ENCODE peak calls at places on chromosome 2, in four cellular contexts. V is HepG2, B is K562, C is GM12878. J is an unnamed sample.
A peak's percentile ranks its signal among the peaks of the same experiment; 100 is the strongest.

GRCh38 chr2:237025090-237025865 is 60.4 kb upstream of the COPS8 start:
- DNase-seq in V (peak; percentile 80), B (no peak), C (no peak), J (no peak)

GRCh38 chr2:73931531-73932500 is 5.1 kb downstream of the DGUOK start:
- DNase-seq in V (no peak), B (no peak), C (no peak), J (no peak)

GRCh38 chr2:42808301-42808700 is 15.9 kb upstream of the HAAO start:
- DNase-seq in V (no peak), B (no peak), C (no peak), J (no peak)

GRCh38 chr2:74548919-74549684 is 4.6 kb downstream of the LOXL3 start:
- DNase-seq in V (peak; percentile 50), B (peak; percentile 91), C (no peak), J (peak; percentile 68)

GRCh38 chr2:148994341-148994740 is 44.2 kb upstream of the LYPD6B start:
- DNase-seq in V (no peak), B (no peak), C (no peak), J (no peak)

GRCh38 chr2:135047295-135047694 is at the start of gene MAP3K19:
- DNase-seq in V (no peak), B (no peak), C (no peak), J (no peak)

GRCh38 chr2:138455275-138455674 is 46.3 kb upstream of the SPOPL start:
- DNase-seq in V (peak; percentile 39), B (no peak), C (no peak), J (no peak)

GRCh38 chr2:48849770-48850169 is 94.2 kb upstream of the LHCGR start:
- DNase-seq in V (no peak), B (no peak), C (no peak), J (no peak)

GRCh38 chr2:225735844-225736243 is 336.3 kb downstream of the NYAP2 start:
- DNase-seq in V (no peak), B (no peak), C (no peak), J (no peak)

GRCh38 chr2:145815933-145816332 is 1296.0 kb upstream of the ZEB2 start:
- DNase-seq in V (no peak), B (no peak), C (no peak), J (no peak)

GRCh38 chr2:200703132-200703925 is 108.4 kb upstream of the BZW1 start:
- DNase-seq in V (peak; percentile 77), B (no peak), C (peak; percentile 4), J (peak; percentile 25)

GRCh38 chr2:101617786-101618185 is 79.7 kb upstream of the MAP4K4 start:
- DNase-seq in V (no peak), B (no peak), C (no peak), J (no peak)

GRCh38 chr2:164430166-164430783 is 191.0 kb downstream of the GRB14 start:
- DNase-seq in V (peak; percentile 39), B (no peak), C (no peak), J (peak; percentile 28)

GRCh38 chr2:128466377-128467175 is 147.9 kb upstream of the HS6ST1 start:
- DNase-seq in V (no peak), B (no peak), C (no peak), J (no peak)

DNA sequence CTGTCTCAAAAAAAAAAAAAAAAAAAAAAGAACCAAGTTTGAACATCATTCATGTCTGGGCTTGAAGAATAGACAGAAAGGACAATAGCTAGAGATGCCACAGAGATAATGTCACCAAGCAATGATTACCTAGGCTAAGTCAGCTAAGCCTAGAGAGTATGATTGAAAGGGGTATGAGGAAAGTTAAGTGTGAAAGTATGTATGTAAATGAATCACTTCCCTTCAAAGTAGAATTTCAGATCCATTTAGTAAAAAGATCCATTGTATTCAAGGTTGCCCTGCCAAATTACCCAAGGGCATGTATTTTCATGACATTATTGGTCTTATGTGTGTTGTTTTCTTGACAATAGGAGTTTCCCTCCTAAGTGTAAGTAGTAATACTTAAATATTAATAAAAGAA is 34.1 kb upstream of the SLC39A10 start:
- DNase-seq in V (peak; percentile 30), B (no peak), C (no peak), J (no peak)
- TF ChIP-seq FOXK2 in V (no peak), B (no peak), C (no peak), J (no peak)

GRCh38 chr2:65564299-65564698 is 131.9 kb upstream of the SPRED2 start:
- DNase-seq in V (no peak), B (no peak), C (no peak), J (no peak)

GRCh38 chr2:65566617-65567016 is 134.2 kb upstream of the SPRED2 start:
- DNase-seq in V (no peak), B (no peak), C (no peak), J (no peak)

GRCh38 chr2:65562890-65563289 is 130.5 kb upstream of the SPRED2 start:
- DNase-seq in V (no peak), B (no peak), C (no peak), J (no peak)

DNA sequence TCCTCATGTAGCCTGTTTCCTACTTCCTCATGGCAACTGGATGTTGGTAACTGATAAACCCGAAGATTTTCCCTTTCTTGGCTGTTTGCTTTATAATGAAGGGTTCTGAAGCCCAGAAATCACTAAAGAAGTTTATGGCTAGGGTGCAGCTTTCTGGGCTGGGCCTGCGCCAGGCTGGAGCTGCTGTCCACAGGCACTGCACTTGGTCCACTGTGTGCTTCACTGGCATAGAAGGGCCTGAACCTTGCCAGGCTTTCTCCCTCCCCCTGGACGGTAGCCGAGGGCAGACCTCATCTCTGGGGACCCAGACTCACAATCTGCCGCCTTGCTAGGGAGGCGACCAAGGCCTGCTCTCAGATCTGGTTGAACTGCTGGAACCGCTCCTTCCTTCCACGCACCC is 133.3 kb upstream of the SPRED2 start:
- DNase-seq in V (no peak), B (no peak), C (no peak), J (no peak)
- TF ChIP-seq SP1 in V (no peak), B (no peak), C (no peak), J (no peak)

DNA sequence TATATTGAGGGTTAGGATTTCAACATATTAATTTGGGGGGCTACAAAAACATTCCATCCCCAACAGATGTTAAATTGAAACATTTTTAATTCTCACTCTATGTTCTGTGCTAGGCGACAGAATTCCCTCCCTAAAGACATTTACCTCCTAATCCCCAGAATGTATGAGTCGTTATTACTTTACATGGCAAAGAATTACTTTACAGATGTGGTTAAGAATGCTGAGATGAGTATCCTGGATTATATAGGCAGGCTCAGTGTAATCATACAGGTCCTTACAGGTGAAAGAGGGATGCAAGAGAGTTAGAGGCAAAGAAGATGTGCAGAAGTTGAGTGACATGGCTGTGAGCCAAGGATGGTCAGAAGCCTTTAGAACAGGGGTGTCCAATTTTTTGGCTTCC is 974.1 kb upstream of the ACVR2A start:
- DNase-seq in V (no peak), B (no peak), C (no peak), J (no peak)
- TF ChIP-seq FOXK2 in V (no peak), B (no peak), C (no peak), J (no peak)

DNA sequence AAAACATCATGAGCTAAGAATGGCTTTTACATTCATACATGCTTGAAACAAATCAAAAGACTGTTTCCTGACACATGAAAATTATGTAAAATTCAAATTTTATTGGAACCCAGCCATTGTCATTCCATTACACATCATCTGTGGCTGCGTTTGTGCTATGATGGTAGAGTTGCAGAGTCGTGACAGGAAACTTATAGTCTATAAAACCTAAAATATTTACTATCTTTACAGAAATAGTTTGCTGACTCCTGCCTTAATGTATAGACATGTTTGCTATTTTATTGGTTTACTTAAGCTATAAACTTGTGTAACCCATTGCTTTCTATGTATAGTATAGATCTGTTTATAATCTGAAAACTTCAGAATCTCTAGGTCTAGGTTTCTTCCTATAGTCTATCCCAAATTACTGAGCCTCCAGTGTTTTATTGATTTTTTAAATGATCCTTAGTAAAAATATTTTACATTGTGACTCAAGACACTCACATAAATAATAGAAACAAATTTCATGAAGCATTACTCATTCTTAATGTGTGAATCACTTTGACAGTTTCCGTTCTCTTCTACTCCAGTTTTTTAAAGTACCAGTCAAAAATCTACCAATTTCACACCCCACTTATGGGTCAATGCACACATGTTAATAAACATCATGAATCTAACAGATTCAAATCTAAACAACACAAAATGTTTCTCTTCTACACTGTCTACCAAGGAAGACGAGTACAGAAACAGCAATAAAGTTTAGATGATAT is 26.4 kb upstream of the MRPL19 start:
- DNase-seq in V (no peak), B (no peak), C (no peak), J (no peak)
- TF ChIP-seq SP1 in V (no peak), B (no peak), C (no peak), J (no peak)

GRCh38 chr2:9113916-9114315 is 92.7 kb upstream of the ASAP2 start:
- DNase-seq in V (no peak), B (no peak), C (no peak), J (no peak)

GRCh38 chr2:9113262-9113661 is 93.3 kb upstream of the ASAP2 start:
- DNase-seq in V (no peak), B (no peak), C (no peak), J (no peak)

GRCh38 chr2:9110893-9111569 is 95.6 kb upstream of the ASAP2 start:
- DNase-seq in V (no peak), B (peak; percentile 48), C (no peak), J (peak; percentile 53)

GRCh38 chr2:9110346-9110884 is 96.2 kb upstream of the ASAP2 start:
- DNase-seq in V (no peak), B (no peak), C (no peak), J (no peak)

DNA sequence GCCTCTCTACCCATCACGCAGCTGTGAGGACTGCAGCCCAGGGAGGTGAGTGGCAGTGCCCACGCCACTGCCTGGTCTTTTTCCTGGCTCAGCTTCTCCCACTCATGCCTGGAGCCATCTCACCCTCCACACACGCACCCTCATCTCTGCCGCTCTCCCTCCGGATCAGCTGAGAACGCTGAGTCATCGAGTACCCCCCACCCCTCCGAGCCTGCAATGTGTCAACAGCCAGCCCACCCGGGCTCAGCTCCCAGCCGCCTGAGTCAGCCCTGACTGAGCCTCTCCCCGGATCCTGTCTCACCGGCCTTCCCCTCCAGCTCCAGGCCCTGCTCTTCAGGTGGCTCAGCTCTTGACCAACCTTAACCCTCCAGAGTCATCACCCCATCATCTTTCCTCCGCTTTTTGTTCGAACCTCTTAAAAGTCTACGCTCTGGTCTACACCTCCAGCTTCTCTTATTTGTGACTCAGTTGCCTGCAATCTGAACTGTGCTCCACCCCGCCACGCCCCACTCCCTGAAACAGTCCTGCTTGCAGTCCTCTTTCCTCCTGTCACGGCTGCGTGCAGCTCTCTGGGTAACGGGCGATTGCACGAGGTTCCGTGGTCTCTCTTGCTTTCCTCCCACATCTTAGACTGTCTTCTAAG is 94.4 kb upstream of the ASAP2 start:
- DNase-seq in V (no peak), B (peak; percentile 66), C (no peak), J (no peak)
- TF ChIP-seq FOXK2 in V (no peak), B (peak; percentile 39), C (no peak), J (no peak)

GRCh38 chr2:67526283-67526682 is 129.2 kb downstream of the ETAA1 start:
- DNase-seq in V (no peak), B (no peak), C (no peak), J (no peak)
- TF ChIP-seq SP1 in V (no peak), B (no peak), C (no peak), J (no peak)

GRCh38 chr2:240468300-240469238 is 33.1 kb downstream of the GPC1 start:
- DNase-seq in V (no peak), B (no peak), C (no peak), J (no peak)
- TF ChIP-seq FOXK2 in V (no peak), B (no peak), C (no peak), J (no peak)